ENCODE peak calls at places on chromosome 12, in ten cellular contexts. One of them, this sample, is unnamed.

GRCh38 chr12:50742776-50743175 is 21.1 kb upstream of the ATF1 start:
- DNase-seq in effector memory CD4-positive, alpha-beta T cell: no peak
- DNase-seq in AG04450: no peak
- DNase-seq in HepG2: no peak
- DNase-seq in H1: no peak
- DNase-seq in neural progenitor cell: no peak
- DNase-seq in pancreas: no peak
- DNase-seq in endothelial cell of umbilical vein: no peak
- DNase-seq in heart right ventricle: no peak
- DNase-seq in substantia nigra: no peak
- DNase-seq in this sample: no peak

GRCh38 chr12:107467716-107468115 is 217.9 kb upstream of the PWP1 start:
- DNase-seq in pancreas: no peak
- DNase-seq in heart right ventricle: no peak
- DNase-seq in endothelial cell of umbilical vein: no peak
- DNase-seq in H1: no peak
- DNase-seq in effector memory CD4-positive, alpha-beta T cell: no peak
- DNase-seq in neural progenitor cell: peak; percentile 58
- DNase-seq in substantia nigra: no peak
- DNase-seq in AG04450: no peak
- DNase-seq in HepG2: no peak
- DNase-seq in this sample: no peak

GRCh38 chr12:127145929-127146789 is 1120.8 kb upstream of the TMEM132C start:
- DNase-seq in effector memory CD4-positive, alpha-beta T cell: peak; percentile 13
- DNase-seq in substantia nigra: peak; percentile 37
- DNase-seq in neural progenitor cell: no peak
- DNase-seq in HepG2: no peak
- DNase-seq in pancreas: peak; percentile 79
- DNase-seq in heart right ventricle: peak; percentile 84
- DNase-seq in H1: no peak
- DNase-seq in endothelial cell of umbilical vein: no peak
- DNase-seq in AG04450: no peak
- DNase-seq in this sample: peak; percentile 55

GRCh38 chr12:1842905-1843640 is 22.7 kb downstream of the LRTM2 start:
- DNase-seq in endothelial cell of umbilical vein: no peak
- DNase-seq in AG04450: no peak
- DNase-seq in pancreas: no peak
- DNase-seq in HepG2: no peak
- DNase-seq in neural progenitor cell: no peak
- DNase-seq in effector memory CD4-positive, alpha-beta T cell: no peak
- DNase-seq in heart right ventricle: no peak
- DNase-seq in H1: no peak
- DNase-seq in substantia nigra: no peak
- DNase-seq in this sample: no peak

GRCh38 chr12:6851153-6851920 is at the start of gene CDCA3:
- DNase-seq in pancreas: peak; percentile 95
- DNase-seq in heart right ventricle: peak; percentile 91
- DNase-seq in effector memory CD4-positive, alpha-beta T cell: peak; percentile 91
- DNase-seq in endothelial cell of umbilical vein: peak; percentile 97
- DNase-seq in neural progenitor cell: peak; percentile 99
- DNase-seq in H1: no peak
- DNase-seq in HepG2: peak; percentile 99
- DNase-seq in substantia nigra: peak; percentile 93
- DNase-seq in AG04450: peak; percentile 96
- DNase-seq in this sample: peak; percentile 93

GRCh38 chr12:69321356-69321755 is 26.8 kb upstream of the LYZ start:
- DNase-seq in effector memory CD4-positive, alpha-beta T cell: no peak
- DNase-seq in endothelial cell of umbilical vein: no peak
- DNase-seq in substantia nigra: no peak
- DNase-seq in AG04450: no peak
- DNase-seq in heart right ventricle: no peak
- DNase-seq in pancreas: no peak
- DNase-seq in HepG2: no peak
- DNase-seq in H1: no peak
- DNase-seq in neural progenitor cell: no peak
- DNase-seq in this sample: no peak

GRCh38 chr12:119613319-119613936 is 19.9 kb downstream of the TMEM233 start:
- DNase-seq in effector memory CD4-positive, alpha-beta T cell: no peak
- DNase-seq in AG04450: no peak
- DNase-seq in pancreas: no peak
- DNase-seq in heart right ventricle: no peak
- DNase-seq in neural progenitor cell: no peak
- DNase-seq in H1: no peak
- DNase-seq in substantia nigra: no peak
- DNase-seq in endothelial cell of umbilical vein: peak; percentile 21
- DNase-seq in HepG2: peak; percentile 34
- DNase-seq in this sample: no peak

GRCh38 chr12:21476949-21477348 is 24.5 kb downstream of the RECQL start:
- DNase-seq in neural progenitor cell: no peak
- DNase-seq in heart right ventricle: no peak
- DNase-seq in substantia nigra: no peak
- DNase-seq in HepG2: no peak
- DNase-seq in AG04450: peak; percentile 7
- DNase-seq in H1: no peak
- DNase-seq in effector memory CD4-positive, alpha-beta T cell: no peak
- DNase-seq in pancreas: no peak
- DNase-seq in endothelial cell of umbilical vein: peak; percentile 48
- DNase-seq in this sample: no peak

GRCh38 chr12:31033681-31034080 is 40.0 kb upstream of the DDX11 start:
- DNase-seq in AG04450: no peak
- DNase-seq in neural progenitor cell: no peak
- DNase-seq in pancreas: no peak
- DNase-seq in effector memory CD4-positive, alpha-beta T cell: no peak
- DNase-seq in substantia nigra: no peak
- DNase-seq in heart right ventricle: no peak
- DNase-seq in HepG2: no peak
- DNase-seq in H1: no peak
- DNase-seq in endothelial cell of umbilical vein: no peak
- DNase-seq in this sample: no peak

GRCh38 chr12:89429539-89429938 is 77.2 kb upstream of the DUSP6 start:
- DNase-seq in endothelial cell of umbilical vein: no peak
- DNase-seq in pancreas: no peak
- DNase-seq in AG04450: no peak
- DNase-seq in heart right ventricle: no peak
- DNase-seq in HepG2: no peak
- DNase-seq in H1: no peak
- DNase-seq in effector memory CD4-positive, alpha-beta T cell: no peak
- DNase-seq in substantia nigra: no peak
- DNase-seq in neural progenitor cell: no peak
- DNase-seq in this sample: no peak

GRCh38 chr12:6323340-6323994 is 13.0 kb downstream of the PLEKHG6 start:
- DNase-seq in AG04450: peak; percentile 79
- DNase-seq in effector memory CD4-positive, alpha-beta T cell: no peak
- DNase-seq in HepG2: peak; percentile 78
- DNase-seq in neural progenitor cell: peak; percentile 81
- DNase-seq in pancreas: no peak
- DNase-seq in H1: peak; percentile 72
- DNase-seq in heart right ventricle: no peak
- DNase-seq in substantia nigra: no peak
- DNase-seq in endothelial cell of umbilical vein: peak; percentile 98
- DNase-seq in this sample: no peak

GRCh38 chr12:32074432-32074831 is 32.2 kb upstream of the BICD1 start:
- DNase-seq in effector memory CD4-positive, alpha-beta T cell: no peak
- DNase-seq in pancreas: no peak
- DNase-seq in endothelial cell of umbilical vein: no peak
- DNase-seq in HepG2: no peak
- DNase-seq in H1: peak; percentile 13
- DNase-seq in AG04450: no peak
- DNase-seq in neural progenitor cell: no peak
- DNase-seq in substantia nigra: no peak
- DNase-seq in heart right ventricle: no peak
- DNase-seq in this sample: no peak

DNA sequence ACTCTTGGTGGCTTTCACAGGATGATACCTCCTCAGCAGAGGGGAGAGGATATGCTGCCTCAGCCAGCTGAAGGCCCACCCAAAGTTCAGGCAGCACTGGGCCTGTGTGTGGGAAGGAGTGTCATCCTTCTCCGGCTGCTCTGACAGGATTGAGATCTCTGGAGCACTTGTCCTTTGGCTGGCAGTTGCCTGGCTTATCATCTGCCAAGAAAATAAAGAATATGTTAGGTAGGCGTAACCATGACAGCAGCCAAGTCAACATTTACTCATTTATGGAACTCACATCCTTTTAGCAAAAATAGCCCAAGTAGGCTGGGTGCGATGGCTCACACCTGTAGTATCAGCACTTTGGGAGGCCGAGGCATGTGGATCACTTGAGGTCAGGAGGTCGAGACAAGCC is 68.5 kb downstream of the PPFIBP1 start:
- DNase-seq in heart right ventricle: no peak
- DNase-seq in endothelial cell of umbilical vein: peak; percentile 67
- DNase-seq in substantia nigra: no peak
- DNase-seq in effector memory CD4-positive, alpha-beta T cell: no peak
- DNase-seq in AG04450: no peak
- DNase-seq in H1: no peak
- DNase-seq in HepG2: no peak
- DNase-seq in pancreas: peak; percentile 16
- DNase-seq in neural progenitor cell: no peak
- DNase-seq in this sample: no peak
- H3K27ac ChIP-seq in heart right ventricle: peak overlapping the region; percentile 55
- H3K27ac ChIP-seq in endothelial cell of umbilical vein: no peak overlapping the region
- H3K27ac ChIP-seq in substantia nigra: no peak overlapping the region
- H3K27ac ChIP-seq in effector memory CD4-positive, alpha-beta T cell: no peak overlapping the region
- H3K27ac ChIP-seq in AG04450: no peak overlapping the region
- H3K27ac ChIP-seq in H1: no peak overlapping the region
- H3K27ac ChIP-seq in HepG2: no peak overlapping the region
- H3K27ac ChIP-seq in pancreas: no peak overlapping the region
- H3K27ac ChIP-seq in neural progenitor cell: no peak overlapping the region
- H3K27ac ChIP-seq in this sample: no peak overlapping the region

GRCh38 chr12:130787041-130787440 is 52.0 kb downstream of the STX2 start:
- DNase-seq in neural progenitor cell: no peak
- DNase-seq in AG04450: no peak
- DNase-seq in endothelial cell of umbilical vein: no peak
- DNase-seq in pancreas: no peak
- DNase-seq in substantia nigra: no peak
- DNase-seq in H1: no peak
- DNase-seq in HepG2: no peak
- DNase-seq in effector memory CD4-positive, alpha-beta T cell: no peak
- DNase-seq in heart right ventricle: no peak
- DNase-seq in this sample: no peak
- H3K27ac ChIP-seq in neural progenitor cell: no peak overlapping the region
- H3K27ac ChIP-seq in AG04450: no peak overlapping the region
- H3K27ac ChIP-seq in endothelial cell of umbilical vein: no peak overlapping the region
- H3K27ac ChIP-seq in pancreas: no peak overlapping the region
- H3K27ac ChIP-seq in substantia nigra: no peak overlapping the region
- H3K27ac ChIP-seq in H1: no peak overlapping the region
- H3K27ac ChIP-seq in HepG2: no peak overlapping the region
- H3K27ac ChIP-seq in effector memory CD4-positive, alpha-beta T cell: no peak overlapping the region
- H3K27ac ChIP-seq in heart right ventricle: no peak overlapping the region
- H3K27ac ChIP-seq in this sample: no peak overlapping the region

GRCh38 chr12:56041579-56042429 is at the start of gene RPS26:
- DNase-seq in HepG2: peak; percentile 99
- DNase-seq in AG04450: peak; percentile 99
- DNase-seq in substantia nigra: peak; percentile 95
- DNase-seq in pancreas: peak; percentile 92
- DNase-seq in endothelial cell of umbilical vein: peak; percentile 100
- DNase-seq in effector memory CD4-positive, alpha-beta T cell: peak; percentile 87
- DNase-seq in neural progenitor cell: peak; percentile 99
- DNase-seq in heart right ventricle: peak; percentile 94
- DNase-seq in H1: peak; percentile 99
- DNase-seq in this sample: peak; percentile 93

GRCh38 chr12:56040963-56041578 is 647 bp upstream of the RPS26 start:
- DNase-seq in heart right ventricle: no peak
- DNase-seq in endothelial cell of umbilical vein: no peak
- DNase-seq in pancreas: no peak
- DNase-seq in substantia nigra: no peak
- DNase-seq in neural progenitor cell: no peak
- DNase-seq in effector memory CD4-positive, alpha-beta T cell: no peak
- DNase-seq in HepG2: no peak
- DNase-seq in AG04450: no peak
- DNase-seq in H1: no peak
- DNase-seq in this sample: no peak

GRCh38 chr12:56042430-56043203 is 899 bp downstream of the RPS26 start:
- DNase-seq in pancreas: no peak
- DNase-seq in AG04450: no peak
- DNase-seq in neural progenitor cell: peak; percentile 18
- DNase-seq in substantia nigra: no peak
- DNase-seq in heart right ventricle: no peak
- DNase-seq in effector memory CD4-positive, alpha-beta T cell: no peak
- DNase-seq in HepG2: no peak
- DNase-seq in endothelial cell of umbilical vein: no peak
- DNase-seq in H1: no peak
- DNase-seq in this sample: no peak

DNA sequence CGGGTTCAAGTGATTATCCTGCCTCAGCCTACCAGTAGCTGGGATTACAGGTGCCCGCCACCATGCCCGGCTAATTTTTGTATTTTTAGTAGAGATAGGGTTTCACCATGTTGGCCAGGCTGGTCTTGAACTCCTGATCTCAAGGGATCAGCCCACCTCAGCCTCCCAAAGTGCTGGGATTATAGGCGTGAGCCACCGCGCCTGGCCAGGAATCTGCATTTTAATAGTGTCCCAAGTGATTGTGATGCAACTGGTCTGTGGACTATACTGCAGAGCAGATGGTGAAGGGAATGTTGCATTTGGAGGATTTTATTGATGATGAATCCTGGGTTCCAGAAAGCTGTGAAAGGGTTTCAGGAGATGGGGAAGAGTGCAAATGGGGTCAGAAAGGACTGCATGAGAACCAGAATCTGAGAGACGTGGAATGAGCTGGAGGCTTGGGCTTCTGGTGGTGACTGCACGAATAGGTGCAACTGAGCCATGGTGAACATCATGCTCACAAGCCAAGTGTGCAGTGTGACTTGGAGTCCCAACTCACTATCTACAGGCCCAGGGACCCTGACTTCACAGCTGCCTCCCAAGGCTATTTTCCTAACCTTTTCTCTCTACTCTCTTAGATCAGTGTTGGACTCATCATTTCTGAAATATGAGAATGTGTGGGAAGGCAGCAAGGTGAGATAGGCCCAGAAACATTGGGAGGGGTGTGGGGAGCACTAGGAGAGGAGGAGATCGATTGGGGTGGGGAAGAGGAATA is 4.5 kb downstream of the RPS26 start:
- DNase-seq in neural progenitor cell: no peak
- DNase-seq in pancreas: no peak
- DNase-seq in AG04450: no peak
- DNase-seq in HepG2: no peak
- DNase-seq in H1: no peak
- DNase-seq in substantia nigra: no peak
- DNase-seq in heart right ventricle: no peak
- DNase-seq in effector memory CD4-positive, alpha-beta T cell: no peak
- DNase-seq in endothelial cell of umbilical vein: no peak
- DNase-seq in this sample: no peak
- H3K27ac ChIP-seq in neural progenitor cell: no peak overlapping the region
- H3K27ac ChIP-seq in pancreas: no peak overlapping the region
- H3K27ac ChIP-seq in AG04450: peak overlapping the region; percentile 52
- H3K27ac ChIP-seq in HepG2: no peak overlapping the region
- H3K27ac ChIP-seq in H1: peak overlapping the region; percentile 40
- H3K27ac ChIP-seq in substantia nigra: no peak overlapping the region
- H3K27ac ChIP-seq in heart right ventricle: no peak overlapping the region
- H3K27ac ChIP-seq in effector memory CD4-positive, alpha-beta T cell: no peak overlapping the region
- H3K27ac ChIP-seq in endothelial cell of umbilical vein: no peak overlapping the region
- H3K27ac ChIP-seq in this sample: no peak overlapping the region

DNA sequence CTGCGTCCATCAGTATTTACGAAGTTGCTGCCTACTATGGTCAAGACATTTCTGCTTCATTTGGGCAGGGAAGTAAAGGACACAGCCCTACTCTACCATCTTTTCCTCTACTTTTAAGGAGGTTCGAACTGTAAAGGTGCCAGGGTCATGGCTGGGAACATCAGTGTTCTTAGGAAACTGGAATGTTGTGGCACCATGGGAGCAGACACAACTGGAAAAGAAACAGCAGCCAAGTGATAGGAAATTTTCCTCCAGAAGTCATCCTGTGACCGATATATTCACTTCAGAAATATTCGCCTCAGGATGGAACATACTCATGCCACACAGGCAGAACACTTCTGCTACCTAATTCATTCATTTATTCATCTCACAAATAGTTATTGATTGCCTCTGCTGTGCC is 104.4 kb downstream of the ETV6 start:
- DNase-seq in effector memory CD4-positive, alpha-beta T cell: no peak
- DNase-seq in HepG2: no peak
- DNase-seq in neural progenitor cell: no peak
- DNase-seq in substantia nigra: no peak
- DNase-seq in pancreas: no peak
- DNase-seq in heart right ventricle: no peak
- DNase-seq in AG04450: no peak
- DNase-seq in H1: no peak
- DNase-seq in endothelial cell of umbilical vein: no peak
- DNase-seq in this sample: no peak
- H3K27ac ChIP-seq in effector memory CD4-positive, alpha-beta T cell: no peak overlapping the region
- H3K27ac ChIP-seq in HepG2: no peak overlapping the region
- H3K27ac ChIP-seq in neural progenitor cell: no peak overlapping the region
- H3K27ac ChIP-seq in substantia nigra: no peak overlapping the region
- H3K27ac ChIP-seq in pancreas: no peak overlapping the region
- H3K27ac ChIP-seq in heart right ventricle: peak overlapping the region; percentile 91
- H3K27ac ChIP-seq in AG04450: no peak overlapping the region
- H3K27ac ChIP-seq in H1: no peak overlapping the region
- H3K27ac ChIP-seq in endothelial cell of umbilical vein: no peak overlapping the region
- H3K27ac ChIP-seq in this sample: no peak overlapping the region

This sample was measured in caudate nucleus.